ENCODE peak calls at places on chromosomes 6 and 20, in ten cellular contexts. L, T, B, X, Z, A, P, E, U and J are unnamed samples.
A peak's percentile ranks its signal among the peaks of the same experiment; 100 is the strongest.

GRCh38 chr6:106119526-106119925 is 33.4 kb downstream of the PRDM1 start:
- DNase-seq in T (no peak), E (no peak), B (no peak), L (no peak), X (no peak), P (no peak), Z (no peak), U (no peak), A (no peak), J (no peak)

GRCh38 chr6:28982476-28983266 is 22.4 kb downstream of the ZNF311 start:
- DNase-seq in X (no peak), T (no peak), L (peak; percentile 73), A (no peak), B (no peak), E (no peak), U (peak; percentile 74), P (peak; percentile 68), Z (peak; percentile 5), J (peak; percentile 68)

GRCh38 chr20:40254023-40254772 is 434.8 kb downstream of the MAFB start:
- DNase-seq in T (no peak), Z (no peak), L (no peak), A (no peak), E (no peak), X (no peak), B (no peak), P (no peak), U (no peak), J (no peak)

GRCh38 chr6:104095661-104096416 is 763.9 kb downstream of the HACE1 start:
- DNase-seq in P (no peak), U (no peak), T (no peak), B (no peak), A (peak; percentile 24), X (no peak), Z (no peak), L (no peak), E (no peak), J (no peak)

GRCh38 chr6:36556281-36556680 is 9.0 kb upstream of the STK38 start:
- DNase-seq in E (no peak), B (no peak), X (no peak), Z (no peak), P (no peak), A (no peak), T (no peak), U (no peak), L (no peak), J (no peak)

GRCh38 chr20:17741220-17741619 is 41.5 kb downstream of the BANF2 start:
- DNase-seq in L (no peak), A (no peak), P (no peak), B (no peak), Z (no peak), X (no peak), T (no peak), U (no peak), E (no peak), J (no peak)

GRCh38 chr20:1526896-1527295 is 30.6 kb downstream of the SIRPD start:
- DNase-seq in Z (no peak), X (no peak), P (no peak), L (no peak), U (peak; percentile 45), T (no peak), A (no peak), E (no peak), B (no peak), J (no peak)

GRCh38 chr6:9405369-9405768 is 970.0 kb upstream of the SLC35B3 start:
- DNase-seq in L (no peak), T (no peak), X (no peak), E (no peak), B (no peak), P (peak; percentile 93), Z (no peak), U (peak; percentile 75), A (no peak), J (no peak)

GRCh38 chr6:135195045-135195444 is 13.9 kb downstream of the MYB start:
- DNase-seq in Z (no peak), T (no peak), U (no peak), E (no peak), X (no peak), L (no peak), P (no peak), A (no peak), B (no peak), J (no peak)

GRCh38 chr6:161141173-161141572 is 132.7 kb downstream of the AGPAT4 start:
- DNase-seq in P (peak; percentile 12), Z (no peak), U (no peak), A (peak; percentile 63), B (no peak), L (no peak), T (no peak), X (no peak), E (no peak), J (peak; percentile 41)

GRCh38 chr6:166928644-166929515 is 27.5 kb downstream of the RNASET2 start:
- DNase-seq in L (no peak), U (no peak), P (no peak), X (no peak), B (no peak), E (no peak), T (no peak), Z (no peak), A (no peak), J (no peak)

GRCh38 chr20:59412251-59412650 is 111.8 kb downstream of the EDN3 start:
- DNase-seq in P (no peak), A (no peak), U (no peak), L (no peak), E (no peak), B (no peak), T (peak; percentile 50), Z (no peak), X (no peak), J (no peak)

GRCh38 chr20:36796868-36797267 is 23.3 kb upstream of the DSN1 start:
- DNase-seq in X (no peak), P (no peak), B (no peak), Z (no peak), E (no peak), A (no peak), L (no peak), U (no peak), T (no peak), J (no peak)

GRCh38 chr20:23061713-23062561 is 12.5 kb upstream of the THBD start:
- DNase-seq in U (peak; percentile 75), B (peak; percentile 82), X (no peak), T (no peak), L (no peak), Z (no peak), E (no peak), A (peak; percentile 55), P (peak; percentile 68), J (peak; percentile 22)